ENCODE peak calls at places on chromosomes 13 and 19, in six cellular contexts. J is HepG2, Y is K562, K is HCT116, M is H1, A is SK-N-SH. W is an unnamed sample.

GRCh38 chr13:44396295-44396962 is 22.8 kb downstream of the SERP2 start:
- DNase-seq in J (no peak), A (no peak), M (no peak), K (no peak), Y (no peak), W (no peak)

GRCh38 chr19:12664406-12665280 is 1.9 kb downstream of the MAN2B1 start:
- DNase-seq in M (peak; percentile 88), Y (peak; percentile 79), J (peak; percentile 24), A (peak; percentile 81), K (no peak), W (no peak)

GRCh38 chr19:10018219-10018618 is 4.9 kb downstream of the RDH8 start:
- DNase-seq in K (no peak), Y (no peak), J (no peak), A (no peak), M (no peak), W (no peak)

GRCh38 chr13:47310376-47310775 is 413.5 kb upstream of the HTR2A start:
- DNase-seq in M (no peak), A (no peak), Y (no peak), K (no peak), J (no peak), W (no peak)

GRCh38 chr13:25167775-25168174 is 4.3 kb downstream of the AMER2 start:
- DNase-seq in A (no peak), K (no peak), J (no peak), M (no peak), Y (no peak), W (no peak)

GRCh38 chr13:27097691-27098090 is 73.9 kb downstream of the USP12 start:
- DNase-seq in J (no peak), M (no peak), Y (no peak), A (no peak), K (no peak), W (no peak)

GRCh38 chr13:97538193-97538592 is 104.2 kb downstream of the RAP2A start:
- DNase-seq in A (no peak), J (no peak), K (no peak), Y (no peak), M (no peak), W (no peak)

GRCh38 chr19:15432018-15432494 is 13.3 kb upstream of the AKAP8L start:
- DNase-seq in K (no peak), A (peak; percentile 71), M (no peak), J (no peak), Y (no peak), W (no peak)

GRCh38 chr19:20661150-20661819 is at the start of gene ZNF626:
- DNase-seq in K (no peak), M (peak; percentile 95), Y (peak; percentile 87), A (peak; percentile 89), J (peak; percentile 93), W (peak; percentile 72)

GRCh38 chr19:28396259-28396940 is 816.6 kb downstream of the UQCRFS1 start:
- DNase-seq in K (no peak), M (no peak), Y (peak; percentile 31), J (no peak), A (no peak), W (peak; percentile 9)

GRCh38 chr13:97798171-97798821 is 155.2 kb upstream of the IPO5 start:
- DNase-seq in J (no peak), Y (no peak), K (no peak), M (no peak), A (no peak), W (no peak)

GRCh38 chr19:49149652-49150105 is 5.5 kb downstream of the HRC start:
- DNase-seq in A (peak; percentile 84), M (peak; percentile 88), Y (peak; percentile 39), J (peak; percentile 76), K (peak; percentile 85), W (no peak)

GRCh38 chr13:72141845-72142470 is 275.0 kb upstream of the DACH1 start:
- DNase-seq in A (no peak), J (no peak), K (no peak), Y (no peak), M (no peak), W (peak; percentile 6)

GRCh38 chr13:42807866-42808265 is 26.5 kb downstream of the FAM216B start:
- DNase-seq in M (no peak), J (peak; percentile 1), K (no peak), Y (no peak), A (no peak), W (no peak)

GRCh38 chr13:97261254-97262015 is 39.3 kb downstream of the MBNL2 start:
- DNase-seq in A (no peak), K (no peak), J (no peak), M (no peak), Y (no peak), W (no peak)

GRCh38 chr13:75132800-75133695 is 348.9 kb downstream of the TBC1D4 start:
- DNase-seq in Y (no peak), J (no peak), M (no peak), K (no peak), A (no peak), W (no peak)

GRCh38 chr19:51742736-51743288 is 8.9 kb downstream of the FPR1 start:
- DNase-seq in K (no peak), J (no peak), M (no peak), A (no peak), Y (no peak), W (no peak)

GRCh38 chr19:1747285-1748114 is 5.8 kb upstream of the ONECUT3 start:
- DNase-seq in Y (peak; percentile 91), A (no peak), J (peak; percentile 66), M (no peak), K (peak; percentile 100), W (no peak)

GRCh38 chr13:71877280-71877653 is 10.3 kb upstream of the DACH1 start:
- DNase-seq in K (no peak), Y (no peak), A (no peak), J (no peak), M (peak; percentile 49), W (no peak)

GRCh38 chr19:6267552-6268381 is 12.0 kb downstream of the MLLT1 start:
- DNase-seq in J (no peak), Y (no peak), K (no peak), M (no peak), A (no peak), W (no peak)

GRCh38 chr19:37221136-37221535 is 3.1 kb downstream of the ZNF383 start:
- DNase-seq in A (no peak), J (no peak), K (no peak), Y (no peak), M (no peak), W (no peak)

GRCh38 chr13:25980255-25980654 is 71.6 kb downstream of the SHISA2 start:
- DNase-seq in J (peak; percentile 11), Y (no peak), M (no peak), A (peak; percentile 40), K (peak; percentile 18), W (no peak)

GRCh38 chr19:342801-343421 is 1.7 kb downstream of the MIER2 start:
- DNase-seq in J (no peak), K (peak; percentile 26), M (no peak), A (no peak), Y (no peak), W (no peak)

GRCh38 chr13:98889419-98890079 is 88.3 kb downstream of the DOCK9 start:
- DNase-seq in J (no peak), K (no peak), A (no peak), M (no peak), Y (no peak), W (no peak)

GRCh38 chr13:42348576-42348975 is 76.6 kb downstream of the AKAP11 start:
- DNase-seq in Y (no peak), M (no peak), J (no peak), A (no peak), K (no peak), W (no peak)

GRCh38 chr19:18160792-18161690 is 8.1 kb downstream of the PIK3R2 start:
- DNase-seq in A (peak; percentile 97), J (peak; percentile 43), Y (peak; percentile 95), K (no peak), M (peak; percentile 92), W (peak; percentile 76)

DNA sequence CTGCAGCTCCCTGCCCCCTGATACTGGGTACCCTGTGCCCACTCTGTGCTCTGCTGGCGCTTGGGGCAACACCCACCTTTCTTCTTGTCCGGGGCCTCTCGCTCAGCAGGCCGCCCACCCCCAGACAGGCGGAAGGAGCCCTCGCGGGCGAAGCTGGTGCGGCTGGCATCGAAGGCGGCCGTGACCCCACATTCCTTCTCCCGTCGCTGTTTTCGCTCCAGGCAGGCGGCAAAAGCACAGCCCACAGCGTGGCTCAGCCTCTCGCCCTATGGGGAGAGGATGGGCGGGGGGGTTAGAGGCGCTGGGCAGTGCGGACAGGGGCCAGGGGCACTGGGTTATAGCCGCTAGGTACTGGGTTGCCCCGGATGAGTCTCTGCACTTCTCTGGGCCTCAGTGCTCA is 13.3 kb downstream of the NUMBL start:
- DNase-seq in Y (no peak), J (no peak), K (no peak), M (no peak), A (no peak), W (no peak)
- TF ChIP-seq JUND in Y (no peak), J (no peak), K (no peak), M (no peak), A (no peak), W (no peak)

DNA sequence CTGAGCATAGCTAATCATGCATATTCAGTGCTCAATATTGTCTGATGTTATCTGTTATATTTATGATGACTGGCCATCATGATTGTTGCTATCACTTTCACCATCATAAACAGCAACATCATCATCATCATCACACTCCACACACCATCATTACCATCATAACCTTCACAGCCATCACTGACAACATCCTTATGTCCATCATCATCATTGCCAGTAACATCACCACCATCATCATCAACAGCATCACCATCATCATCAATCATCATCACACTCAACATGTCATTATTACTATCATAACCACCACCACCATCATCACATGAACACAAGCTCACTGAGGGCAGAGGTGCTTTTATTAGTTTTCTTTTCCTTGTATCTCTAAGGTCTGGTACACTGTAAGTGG is 75.9 kb downstream of the MBD3L1 start:
- DNase-seq in Y (no peak), A (no peak), J (no peak), M (no peak), K (no peak), W (no peak)
- TF ChIP-seq JUND in Y (no peak), A (no peak), J (no peak), M (no peak), K (no peak), W (no peak)

DNA sequence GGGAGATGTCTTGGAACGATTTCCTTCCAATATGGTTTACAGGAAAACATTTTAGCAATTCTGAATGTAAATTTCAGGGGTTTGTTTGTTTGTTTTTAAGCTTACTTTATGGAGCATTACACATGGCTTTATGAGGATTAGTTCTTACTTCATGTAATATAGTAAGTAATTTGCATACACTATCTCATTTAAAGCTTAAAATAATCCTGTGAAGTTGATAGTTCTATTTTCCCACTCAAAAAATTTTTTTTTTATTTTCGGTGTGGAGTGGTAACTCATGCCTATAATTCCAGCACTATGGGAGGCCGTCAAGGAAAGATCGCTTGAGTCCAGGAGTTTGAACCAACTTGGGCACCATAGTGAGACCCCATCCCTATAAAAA is 19.0 kb upstream of the KPNA3 start:
- DNase-seq in M (no peak), A (no peak), Y (no peak), K (no peak), J (no peak), W (no peak)
- TF ChIP-seq JUND in M (no peak), A (no peak), Y (no peak), K (no peak), J (no peak), W (no peak)

GRCh38 chr13:50071399-50071798 is 56.2 kb downstream of the KCNRG start:
- DNase-seq in M (no peak), K (no peak), A (peak; percentile 10), J (no peak), Y (no peak), W (no peak)
- TF ChIP-seq JUND in M (no peak), K (no peak), A (no peak), J (no peak), Y (no peak), W (no peak)